ENCODE peak calls at places on chromosomes 6 and 20, in five cellular contexts. Q is A549, E is SK-N-SH, R is K562, S is GM12878. K is an unnamed sample.

GRCh38 chr6:158996863-158997262 is 3.1 kb downstream of the RSPH3 start:
- DNase-seq in Q (no peak), E (no peak), R (no peak), S (no peak), K (no peak)

GRCh38 chr20:63738687-63739128 is 868 bp upstream of the SLC2A4RG start:
- DNase-seq in Q (no peak), E (peak), R (peak), S (no peak), K (no peak)

GRCh38 chr20:59253325-59253724 is 47.1 kb upstream of the EDN3 start:
- DNase-seq in Q (no peak), E (no peak), R (no peak), S (no peak), K (no peak)

GRCh38 chr6:38504996-38505395 is 134.7 kb downstream of the BTBD9 start:
- DNase-seq in Q (no peak), E (no peak), R (no peak), S (no peak), K (no peak)

GRCh38 chr6:44985006-44985405 is 343.1 kb upstream of the RUNX2 start:
- DNase-seq in Q (no peak), E (no peak), R (no peak), S (no peak), K (no peak)

GRCh38 chr20:58645277-58645968 is 5.7 kb upstream of the STX16 start:
- DNase-seq in Q (no peak), E (no peak), R (no peak), S (no peak), K (peak)

GRCh38 chr6:145044606-145045275 is 690.6 kb downstream of the EPM2A start:
- DNase-seq in Q (no peak), E (no peak), R (no peak), S (no peak), K (peak)

GRCh38 chr20:2864626-2865025 is 8.7 kb upstream of the PTPRA start:
- DNase-seq in Q (no peak), E (no peak), R (no peak), S (no peak), K (no peak)

GRCh38 chr6:12324096-12324495 is 33.9 kb downstream of the EDN1 start:
- DNase-seq in Q (peak), E (no peak), R (no peak), S (no peak), K (peak)

GRCh38 chr20:50572922-50573777 is 63.0 kb downstream of the PTPN1 start:
- DNase-seq in Q (no peak), E (peak), R (no peak), S (no peak), K (peak)

GRCh38 chr6:145235207-145235606 is 500.1 kb downstream of the EPM2A start:
- DNase-seq in Q (no peak), E (no peak), R (no peak), S (no peak), K (peak)

GRCh38 chr6:121826156-121826810 is 390.8 kb downstream of the GJA1 start:
- DNase-seq in Q (peak), E (no peak), R (no peak), S (no peak), K (peak)

GRCh38 chr6:147382945-147383554 is 125.4 kb upstream of the SAMD5 start:
- DNase-seq in Q (peak), E (no peak), R (peak), S (no peak), K (peak)

GRCh38 chr6:133435065-133435728 is 194.0 kb downstream of the EYA4 start:
- DNase-seq in Q (no peak), E (no peak), R (no peak), S (no peak), K (no peak)

GRCh38 chr6:162069995-162070394 is 657.6 kb downstream of the PRKN start:
- DNase-seq in Q (no peak), E (no peak), R (no peak), S (no peak), K (no peak)

GRCh38 chr6:82869493-82869892 is 196.1 kb downstream of the UBE3D start:
- DNase-seq in Q (no peak), E (no peak), R (no peak), S (no peak), K (no peak)

GRCh38 chr6:105733556-105734162 is 330.8 kb upstream of the PREP start:
- DNase-seq in Q (no peak), E (peak), R (peak), S (no peak), K (peak)

GRCh38 chr20:53547664-53548239 is 45.9 kb downstream of the ZNF217 start:
- DNase-seq in Q (peak), E (peak), R (peak), S (peak), K (peak)

GRCh38 chr20:25061821-25062530 is 4.0 kb upstream of the ACSS1 start:
- DNase-seq in Q (no peak), E (no peak), R (no peak), S (no peak), K (no peak)

GRCh38 chr6:134031696-134032255 is 20.6 kb downstream of the SLC2A12 start:
- DNase-seq in Q (no peak), E (no peak), R (no peak), S (no peak), K (peak)

GRCh38 chr20:46133886-46134654 is 16.0 kb downstream of the CD40 start:
- DNase-seq in Q (no peak), E (no peak), R (no peak), S (no peak), K (no peak)

GRCh38 chr20:20890751-20891150 is 178.3 kb upstream of the RALGAPA2 start:
- DNase-seq in Q (no peak), E (no peak), R (no peak), S (no peak), K (no peak)

GRCh38 chr6:36692861-36693702 is 4.5 kb upstream of the RAB44 start:
- DNase-seq in Q (no peak), E (no peak), R (no peak), S (no peak), K (no peak)

DNA sequence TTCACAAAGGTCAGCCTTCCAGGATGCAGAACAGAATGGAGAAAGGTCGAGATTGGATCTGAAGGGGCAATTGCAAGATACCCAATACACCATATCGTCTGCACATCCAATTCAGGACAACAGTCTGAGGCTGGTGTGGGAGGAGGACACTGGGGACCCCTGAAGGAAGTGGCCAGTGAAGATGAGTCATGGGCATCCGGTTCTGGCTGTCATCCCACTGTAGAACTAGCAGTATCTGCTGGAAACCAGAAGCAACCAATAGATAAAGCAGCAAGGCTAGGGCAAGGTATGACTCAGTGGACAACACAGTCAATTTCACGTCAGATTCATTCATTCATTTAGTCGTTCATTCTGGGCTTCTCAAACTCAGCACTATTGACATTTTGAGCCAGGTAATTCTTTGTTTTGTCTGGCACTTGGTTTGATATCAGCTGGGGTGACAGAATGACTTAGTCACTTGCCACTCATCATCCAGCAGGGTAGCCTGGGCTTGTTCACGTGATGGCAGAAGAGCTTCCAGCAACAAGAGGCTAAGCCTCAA is 30.3 kb upstream of the SHLD1 start:
- DNase-seq in Q (no peak), E (no peak), R (peak), S (no peak), K (peak)
- TF ChIP-seq RCOR1 in Q (no peak), E (no peak), R (peak), S (no peak), K (no peak)

GRCh38 chr6:11309947-11310665 is 77.6 kb upstream of the NEDD9 start:
- DNase-seq in Q (no peak), E (peak), R (no peak), S (no peak), K (peak)
- TF ChIP-seq RCOR1 in Q (no peak), E (no peak), R (no peak), S (no peak), K (no peak)

DNA sequence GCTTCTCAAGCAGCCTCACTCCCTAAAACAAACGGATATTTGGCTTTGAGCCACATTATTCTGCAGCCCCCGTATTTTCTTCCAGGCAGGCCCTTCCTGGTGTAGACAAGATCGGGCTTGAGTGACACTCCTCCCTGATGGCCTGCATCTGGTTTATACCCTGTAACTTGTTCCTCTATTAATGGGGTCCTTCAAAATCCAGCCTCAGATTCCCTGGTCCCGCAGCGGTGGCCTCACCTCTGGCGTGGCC is 375 bp upstream of the TMEM14C start:
- DNase-seq in Q (no peak), E (no peak), R (no peak), S (no peak), K (no peak)
- TF ChIP-seq RCOR1 in Q (no peak), E (no peak), R (no peak), S (no peak), K (no peak)

DNA sequence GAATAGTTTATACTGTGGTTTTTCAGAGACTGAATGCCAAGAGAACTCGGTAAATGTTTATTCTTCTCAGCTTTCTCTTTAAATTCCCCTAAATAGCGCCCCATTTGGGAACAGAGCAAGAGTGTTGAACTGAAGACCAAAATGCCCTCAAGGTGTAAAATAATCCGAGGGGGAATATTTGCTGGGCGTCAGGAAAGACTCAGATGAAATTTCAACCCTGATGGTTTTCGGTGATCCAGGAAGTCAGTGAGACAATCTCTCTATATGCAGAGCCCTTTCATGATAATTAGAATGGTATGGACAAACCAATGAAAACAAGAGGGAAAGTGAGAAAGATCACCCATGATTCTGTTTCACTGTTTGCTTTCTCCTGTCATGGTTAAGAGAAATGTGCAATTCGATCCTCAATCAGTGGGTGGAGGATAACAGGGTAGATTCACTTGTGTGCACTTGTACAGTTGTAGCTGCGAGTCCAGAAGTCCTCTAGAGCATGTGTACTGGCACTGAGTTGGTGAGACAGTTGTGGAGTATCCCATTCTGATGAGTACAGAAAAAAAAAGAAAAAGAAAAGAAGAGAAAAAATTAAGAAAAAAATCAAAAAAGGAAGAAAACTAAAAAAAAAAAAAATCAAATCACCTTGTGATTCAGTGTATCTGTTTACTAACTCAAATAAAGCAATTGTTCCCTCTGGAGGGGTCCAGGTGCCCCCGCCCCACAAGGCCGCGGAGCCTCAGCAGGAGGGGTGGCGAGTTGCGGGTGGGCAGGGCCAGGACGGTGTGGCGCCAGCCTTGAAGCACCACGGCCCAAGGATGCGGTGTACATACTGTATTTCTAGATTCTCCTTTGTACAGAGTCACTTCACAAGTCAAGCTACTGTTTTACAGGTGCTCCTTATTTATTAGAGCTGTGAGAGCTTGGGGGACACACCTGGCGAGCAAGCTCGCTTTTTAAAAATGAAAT is 164.9 kb downstream of the SCML4 start:
- DNase-seq in Q (no peak), E (no peak), R (no peak), S (peak), K (peak)
- TF ChIP-seq RCOR1 in Q (no peak), E (no peak), R (no peak), S (no peak), K (no peak)

GRCh38 chr6:109305028-109305427 is 77.2 kb downstream of the CD164 start:
- DNase-seq in Q (no peak), E (no peak), R (no peak), S (no peak), K (no peak)

GRCh38 chr6:109302176-109302575 is 80.1 kb downstream of the CD164 start:
- DNase-seq in Q (no peak), E (no peak), R (no peak), S (no peak), K (no peak)

GRCh38 chr6:109304284-109305015 is 77.8 kb downstream of the CD164 start:
- DNase-seq in Q (no peak), E (no peak), R (peak), S (no peak), K (no peak)

GRCh38 chr6:109303149-109303548 is 79.1 kb downstream of the CD164 start:
- DNase-seq in Q (no peak), E (no peak), R (no peak), S (no peak), K (no peak)

GRCh38 chr6:109303647-109304283 is 78.5 kb downstream of the CD164 start:
- DNase-seq in Q (no peak), E (no peak), R (peak), S (no peak), K (no peak)
- TF ChIP-seq RCOR1 in Q (no peak), E (no peak), R (no peak), S (no peak), K (no peak)

GRCh38 chr6:99589907-99590493 is 16.6 kb upstream of the PRDM13 start:
- DNase-seq in Q (no peak), E (no peak), R (no peak), S (no peak), K (no peak)

GRCh38 chr6:99587792-99588191 is 18.8 kb upstream of the PRDM13 start:
- DNase-seq in Q (no peak), E (no peak), R (no peak), S (no peak), K (no peak)

GRCh38 chr6:99590728-99591672 is 15.6 kb upstream of the PRDM13 start:
- DNase-seq in Q (no peak), E (peak), R (no peak), S (no peak), K (no peak)

GRCh38 chr6:99589290-99589672 is 17.4 kb upstream of the PRDM13 start:
- DNase-seq in Q (no peak), E (peak), R (no peak), S (no peak), K (no peak)

DNA sequence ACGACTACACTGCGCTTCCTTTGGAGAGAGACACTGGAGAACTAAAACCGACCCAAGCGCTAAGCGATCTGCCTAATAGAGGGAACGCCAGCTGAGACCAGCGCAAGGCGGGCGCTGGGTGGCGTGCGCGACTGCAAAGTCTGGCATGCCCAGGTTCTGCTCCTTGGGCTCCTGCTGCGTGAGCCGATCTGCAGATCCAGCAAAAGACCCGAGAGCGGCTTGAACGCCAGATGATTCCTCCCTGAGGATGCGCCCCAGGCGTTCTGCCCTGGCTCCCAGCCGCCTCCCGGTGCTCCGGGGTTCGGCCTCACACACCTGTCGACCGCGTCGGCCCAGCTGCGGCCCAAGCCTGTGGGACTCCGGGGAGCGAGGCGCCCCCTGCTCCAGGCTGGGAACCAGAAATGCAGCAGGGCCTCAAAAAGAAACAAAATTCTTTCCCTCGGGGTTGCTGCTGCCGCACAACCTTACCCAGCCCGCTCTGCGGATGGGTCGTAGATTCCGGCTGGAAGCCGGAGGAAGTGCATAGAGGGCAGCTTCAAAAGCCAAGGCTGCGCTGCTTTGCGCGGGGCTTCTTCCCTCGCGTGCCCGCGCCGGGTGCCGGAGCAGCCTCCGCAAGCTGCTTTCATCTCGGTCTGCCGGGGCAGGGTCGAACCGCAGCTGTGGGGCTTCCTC is 17.9 kb upstream of the PRDM13 start:
- DNase-seq in Q (peak), E (peak), R (no peak), S (no peak), K (peak)
- TF ChIP-seq RCOR1 in Q (no peak), E (no peak), R (no peak), S (no peak), K (no peak)

GRCh38 chr20:13312300-13312699 is 91.2 kb downstream of the ISM1 start:
- DNase-seq in Q (no peak), E (no peak), R (no peak), S (no peak), K (no peak)
- TF ChIP-seq RCOR1 in Q (no peak), E (no peak), R (no peak), S (no peak), K (no peak)

GRCh38 chr6:53934013-53934412 is 139.2 kb downstream of the LRRC1 start:
- DNase-seq in Q (no peak), E (no peak), R (no peak), S (no peak), K (no peak)

GRCh38 chr6:53939830-53940229 is 145.0 kb downstream of the LRRC1 start:
- DNase-seq in Q (no peak), E (no peak), R (no peak), S (no peak), K (no peak)

GRCh38 chr6:53943410-53943809 is 148.6 kb downstream of the LRRC1 start:
- DNase-seq in Q (no peak), E (no peak), R (no peak), S (no peak), K (no peak)

GRCh38 chr6:53937461-53937860 is 142.7 kb downstream of the LRRC1 start:
- DNase-seq in Q (no peak), E (no peak), R (no peak), S (no peak), K (no peak)

GRCh38 chr6:53938810-53939209 is 144.0 kb downstream of the LRRC1 start:
- DNase-seq in Q (no peak), E (no peak), R (no peak), S (no peak), K (peak)
- TF ChIP-seq RCOR1 in Q (no peak), E (no peak), R (no peak), S (no peak), K (no peak)

GRCh38 chr6:3771407-3772011 is 20.0 kb upstream of the PXDC1 start:
- DNase-seq in Q (no peak), E (no peak), R (no peak), S (no peak), K (no peak)

GRCh38 chr6:3768502-3768901 is 17.0 kb upstream of the PXDC1 start:
- DNase-seq in Q (no peak), E (no peak), R (no peak), S (no peak), K (no peak)

GRCh38 chr6:3773696-3774298 is 22.3 kb upstream of the PXDC1 start:
- DNase-seq in Q (no peak), E (no peak), R (no peak), S (no peak), K (no peak)

GRCh38 chr6:3769610-3770009 is 18.1 kb upstream of the PXDC1 start:
- DNase-seq in Q (no peak), E (no peak), R (no peak), S (no peak), K (peak)

GRCh38 chr6:3770023-3770422 is 18.5 kb upstream of the PXDC1 start:
- DNase-seq in Q (no peak), E (no peak), R (no peak), S (no peak), K (no peak)
- TF ChIP-seq RCOR1 in Q (no peak), E (no peak), R (no peak), S (no peak), K (no peak)

GRCh38 chr20:4046926-4047325 is 31.6 kb upstream of the RNF24 start:
- DNase-seq in Q (no peak), E (no peak), R (no peak), S (no peak), K (no peak)

GRCh38 chr20:4047614-4048013 is 32.3 kb upstream of the RNF24 start:
- DNase-seq in Q (no peak), E (no peak), R (no peak), S (no peak), K (no peak)

GRCh38 chr20:4045082-4045481 is 29.7 kb upstream of the RNF24 start:
- DNase-seq in Q (no peak), E (no peak), R (no peak), S (no peak), K (no peak)

GRCh38 chr20:4046311-4046924 is 31.1 kb upstream of the RNF24 start:
- DNase-seq in Q (no peak), E (no peak), R (no peak), S (no peak), K (no peak)

DNA sequence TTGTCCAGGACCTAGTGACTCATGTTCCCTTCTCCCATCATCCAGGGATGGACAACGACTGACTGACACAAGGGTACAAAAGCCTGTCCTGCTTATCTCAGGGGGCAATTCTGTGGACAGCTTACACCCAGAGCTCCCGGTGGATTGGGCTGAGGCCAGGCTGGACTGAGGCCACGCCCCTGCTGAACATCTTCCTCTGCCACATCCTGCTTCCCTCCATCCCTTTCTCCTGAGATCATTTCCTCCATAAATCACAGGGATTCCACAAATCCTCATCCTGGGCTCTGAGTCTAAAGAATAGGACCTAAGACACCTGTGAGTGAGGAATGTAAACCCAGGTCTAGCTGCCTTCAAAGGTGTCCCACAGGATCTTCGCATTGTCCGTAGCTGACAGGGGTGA is 30.4 kb upstream of the RNF24 start:
- DNase-seq in Q (no peak), E (no peak), R (no peak), S (no peak), K (peak)
- TF ChIP-seq RCOR1 in Q (no peak), E (no peak), R (no peak), S (no peak), K (no peak)